ENCODE peak calls at places on chromosome 2, in nine cellular contexts. Y is AG08395; R is PC-9; O is activated T-cell treated with anti-CD3 and anti-CD28 coated beads for 1 hour; C is astrocyte of the spinal cord; X is activated CD8-positive, alpha-beta memory T cell treated with anti-CD3 and anti-CD28 coated beads for 1 hour; B is stimulated activated CD4-positive, alpha-beta T cell treated with anti-CD3 and anti-CD28 coated beads, TNF-alpha, amount 100 ng/mL, for 48 hours; I is NAMALWA; N is sciatic nerve. D is an unnamed sample.

GRCh38 chr2:9106338-9107167 is 100.1 kb upstream of the ASAP2 start:
- DNase-seq in O (no peak), R (no peak), B (no peak), I (no peak), X (no peak), C (no peak), Y (no peak), N (no peak), D (no peak)

GRCh38 chr2:7595181-7595580 is 678.0 kb downstream of the RNF144A start:
- DNase-seq in R (no peak), Y (no peak), O (no peak), C (no peak), X (no peak), I (peak; percentile 74), B (no peak), N (no peak), D (no peak)

GRCh38 chr2:112314856-112315255 is 39.5 kb downstream of the ZC3H6 start:
- DNase-seq in Y (no peak), R (peak; percentile 37), B (no peak), O (no peak), C (no peak), N (no peak), X (no peak), I (no peak), D (no peak)

GRCh38 chr2:11073251-11073650 is 82.0 kb upstream of the SLC66A3 start:
- DNase-seq in N (no peak), I (peak; percentile 49), R (no peak), X (no peak), B (no peak), C (peak; percentile 16), Y (peak; percentile 5), O (no peak), D (peak; percentile 52)

GRCh38 chr2:201883559-201883958 is 77.2 kb downstream of the CDK15 start:
- DNase-seq in C (peak; percentile 13), R (no peak), O (no peak), Y (no peak), N (no peak), B (no peak), I (no peak), X (no peak), D (peak; percentile 70)

GRCh38 chr2:143525536-143525935 is 396.3 kb downstream of the ARHGAP15 start:
- DNase-seq in B (no peak), Y (no peak), R (no peak), I (no peak), C (no peak), N (no peak), X (no peak), O (no peak), D (no peak)

GRCh38 chr2:235414422-235414821 is 79.4 kb upstream of the AGAP1 start:
- DNase-seq in R (no peak), N (no peak), Y (no peak), X (no peak), B (no peak), I (no peak), O (no peak), C (no peak), D (peak; percentile 19)

GRCh38 chr2:3618367-3618766 is 23.5 kb downstream of the COLEC11 start:
- DNase-seq in R (no peak), N (no peak), O (no peak), Y (no peak), X (no peak), B (no peak), I (no peak), C (no peak), D (no peak)

GRCh38 chr2:152624805-152625204 is 92.5 kb downstream of the PRPF40A start:
- DNase-seq in B (no peak), X (no peak), Y (no peak), C (no peak), O (no peak), I (no peak), N (no peak), R (no peak), D (peak; percentile 29)

GRCh38 chr2:240498171-240498957 is 59.4 kb downstream of the ANKMY1 start:
- DNase-seq in B (no peak), O (no peak), X (no peak), R (no peak), N (peak; percentile 18), I (no peak), C (no peak), Y (no peak), D (no peak)

GRCh38 chr2:108535380-108535677 is 1.1 kb downstream of the LIMS1 start:
- DNase-seq in Y (no peak), R (no peak), I (no peak), B (no peak), N (no peak), O (no peak), X (no peak), C (no peak), D (peak; percentile 26)

GRCh38 chr2:240508832-240509545 is 48.8 kb downstream of the ANKMY1 start:
- DNase-seq in O (no peak), N (peak; percentile 23), B (no peak), Y (no peak), C (no peak), R (no peak), X (no peak), I (no peak), D (no peak)

GRCh38 chr2:218229851-218230250 is 12.9 kb downstream of the ARPC2 start:
- DNase-seq in Y (no peak), N (no peak), B (no peak), I (no peak), R (no peak), O (no peak), X (no peak), C (peak; percentile 45), D (peak; percentile 83)

GRCh38 chr2:69789129-69789528 is 40.3 kb upstream of the GMCL1 start:
- DNase-seq in C (peak; percentile 95), X (no peak), I (peak; percentile 48), Y (peak; percentile 92), O (no peak), N (no peak), R (no peak), B (no peak), D (peak; percentile 71)

GRCh38 chr2:39008663-39009062 is 112.2 kb downstream of the SOS1 start:
- DNase-seq in C (peak; percentile 15), I (no peak), B (no peak), Y (no peak), R (no peak), N (no peak), X (no peak), O (no peak), D (no peak)

GRCh38 chr2:120577896-120578295 is 157.8 kb upstream of the GLI2 start:
- DNase-seq in C (no peak), N (no peak), I (no peak), R (no peak), X (no peak), B (no peak), Y (no peak), O (no peak), D (no peak)

GRCh38 chr2:29097569-29097968 is 17.6 kb upstream of the CLIP4 start:
- DNase-seq in O (no peak), B (no peak), N (no peak), I (no peak), C (no peak), Y (no peak), R (no peak), X (no peak), D (no peak)

D was measured in RPMI7951.